ENCODE peak calls at places on chromosome 18, in eight cellular contexts. W is CD8-positive, alpha-beta T cell; K is gastrocnemius medialis; H is CD4-positive, alpha-beta T cell; F is uterus; S is heart right ventricle; D is psoas muscle; M is RWPE1. I is an unnamed sample.
A peak's percentile ranks its signal among the peaks of the same experiment; 100 is the strongest.

GRCh38 chr18:73707035-73707434 is 440.6 kb downstream of the FBXO15 start:
- DNase-seq in W (no peak), K (no peak), H (no peak), F (no peak), S (no peak), D (no peak), M (no peak), I (no peak)

GRCh38 chr18:38751897-38752296 is 1186.3 kb upstream of the CELF4 start:
- DNase-seq in W (no peak), K (no peak), H (no peak), F (no peak), S (no peak), D (no peak), M (no peak), I (no peak)

GRCh38 chr18:64398320-64398719 is 249.4 kb upstream of the LINC00305 start:
- DNase-seq in W (no peak), K (no peak), H (no peak), F (no peak), S (no peak), D (no peak), M (no peak), I (no peak)

GRCh38 chr18:62072370-62072769 is 114.5 kb downstream of the PIGN start:
- DNase-seq in W (no peak), K (no peak), H (no peak), F (no peak), S (no peak), D (no peak), M (no peak), I (no peak)

GRCh38 chr18:39667905-39668304 is 2102.3 kb upstream of the CELF4 start:
- DNase-seq in W (no peak), K (no peak), H (no peak), F (no peak), S (no peak), D (no peak), M (no peak), I (no peak)

GRCh38 chr18:3448845-3449701 is 899 bp upstream of the TGIF1 start:
- DNase-seq in W (peak; percentile 68), K (peak; percentile 96), H (peak; percentile 73), F (peak; percentile 77), S (peak; percentile 78), D (peak; percentile 95), M (peak; percentile 95), I (peak; percentile 90)

GRCh38 chr18:42069036-42069435 is 114.0 kb downstream of the PIK3C3 start:
- DNase-seq in W (no peak), K (no peak), H (no peak), F (no peak), S (no peak), D (no peak), M (peak; percentile 0), I (no peak)

GRCh38 chr18:36196239-36196995 is 9.1 kb downstream of the MOCOS start:
- DNase-seq in W (no peak), K (no peak), H (no peak), F (no peak), S (no peak), D (no peak), M (no peak), I (no peak)

GRCh38 chr18:77234504-77235365 is 14.9 kb upstream of the GALR1 start:
- DNase-seq in W (no peak), K (no peak), H (no peak), F (no peak), S (no peak), D (no peak), M (no peak), I (no peak)

GRCh38 chr18:45820144-45820745 is 5.2 kb upstream of the SIGLEC15 start:
- DNase-seq in W (no peak), K (no peak), H (no peak), F (no peak), S (no peak), D (no peak), M (no peak), I (no peak)

GRCh38 chr18:45026162-45026561 is 345.5 kb downstream of the SETBP1 start:
- DNase-seq in W (no peak), K (no peak), H (no peak), F (no peak), S (no peak), D (no peak), M (no peak), I (no peak)

GRCh38 chr18:28108801-28109200 is 68.1 kb downstream of the CDH2 start:
- DNase-seq in W (no peak), K (no peak), H (no peak), F (no peak), S (no peak), D (no peak), M (no peak), I (no peak)

GRCh38 chr18:40867452-40867851 is 1087.6 kb upstream of the PIK3C3 start:
- DNase-seq in W (no peak), K (no peak), H (no peak), F (no peak), S (no peak), D (no peak), M (peak; percentile 33), I (no peak)

GRCh38 chr18:27206411-27206810 is 21.3 kb upstream of the CHST9 start:
- DNase-seq in W (no peak), K (no peak), H (no peak), F (no peak), S (no peak), D (no peak), M (no peak), I (no peak)

GRCh38 chr18:48037481-48038271 is 107.2 kb upstream of the SMAD2 start:
- DNase-seq in W (no peak), K (no peak), H (no peak), F (no peak), S (peak; percentile 37), D (no peak), M (no peak), I (no peak)

GRCh38 chr18:66211693-66212195 is 392.1 kb downstream of the CDH19 start:
- DNase-seq in W (no peak), K (no peak), H (no peak), F (no peak), S (no peak), D (no peak), M (no peak), I (no peak)
- TF ChIP-seq CTCF in W (no peak), K (no peak), H (no peak), F (no peak), S (no peak), D (no peak), M (no peak), I (no peak)

DNA sequence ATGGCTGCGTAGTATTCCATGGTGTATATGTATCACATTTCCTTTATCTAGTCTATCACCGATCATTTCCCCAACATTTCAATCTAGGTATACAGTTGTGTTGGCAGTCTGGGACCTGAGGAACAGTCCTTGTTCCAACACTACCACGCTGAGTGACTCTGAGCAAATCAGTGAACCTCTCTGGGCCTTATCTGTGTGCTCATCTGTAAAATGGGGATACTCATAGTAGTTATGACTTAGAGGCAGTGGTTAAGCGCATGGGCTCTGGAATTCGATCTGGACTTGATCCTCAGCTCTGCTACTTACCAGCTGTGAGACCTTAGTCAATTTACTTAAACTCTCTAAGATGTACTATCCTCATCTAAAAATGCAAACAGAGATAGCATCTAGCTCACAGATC is 85.1 kb downstream of the BCL2 start:
- DNase-seq in W (no peak), K (no peak), H (no peak), F (no peak), S (no peak), D (no peak), M (no peak), I (no peak)
- H3K27ac ChIP-seq in W (no peak overlapping the region), K (no peak overlapping the region), H (peak overlapping the region; percentile 38), F (peak overlapping the region; percentile 27), S (no peak overlapping the region), D (no peak overlapping the region), M (no peak overlapping the region), I (no peak overlapping the region)

GRCh38 chr18:21910906-21911305 is 170.3 kb downstream of the MIB1 start:
- DNase-seq in W (no peak), K (no peak), H (no peak), F (no peak), S (no peak), D (no peak), M (no peak), I (no peak)

GRCh38 chr18:21911551-21911950 is 171.0 kb downstream of the MIB1 start:
- DNase-seq in W (no peak), K (no peak), H (no peak), F (no peak), S (no peak), D (no peak), M (no peak), I (no peak)

GRCh38 chr18:21914739-21915319 is 174.2 kb downstream of the MIB1 start:
- DNase-seq in W (no peak), K (no peak), H (no peak), F (no peak), S (peak; percentile 13), D (no peak), M (peak; percentile 30), I (no peak)

GRCh38 chr18:21915546-21915945 is 175.0 kb downstream of the MIB1 start:
- DNase-seq in W (no peak), K (no peak), H (no peak), F (no peak), S (no peak), D (no peak), M (no peak), I (no peak)

DNA sequence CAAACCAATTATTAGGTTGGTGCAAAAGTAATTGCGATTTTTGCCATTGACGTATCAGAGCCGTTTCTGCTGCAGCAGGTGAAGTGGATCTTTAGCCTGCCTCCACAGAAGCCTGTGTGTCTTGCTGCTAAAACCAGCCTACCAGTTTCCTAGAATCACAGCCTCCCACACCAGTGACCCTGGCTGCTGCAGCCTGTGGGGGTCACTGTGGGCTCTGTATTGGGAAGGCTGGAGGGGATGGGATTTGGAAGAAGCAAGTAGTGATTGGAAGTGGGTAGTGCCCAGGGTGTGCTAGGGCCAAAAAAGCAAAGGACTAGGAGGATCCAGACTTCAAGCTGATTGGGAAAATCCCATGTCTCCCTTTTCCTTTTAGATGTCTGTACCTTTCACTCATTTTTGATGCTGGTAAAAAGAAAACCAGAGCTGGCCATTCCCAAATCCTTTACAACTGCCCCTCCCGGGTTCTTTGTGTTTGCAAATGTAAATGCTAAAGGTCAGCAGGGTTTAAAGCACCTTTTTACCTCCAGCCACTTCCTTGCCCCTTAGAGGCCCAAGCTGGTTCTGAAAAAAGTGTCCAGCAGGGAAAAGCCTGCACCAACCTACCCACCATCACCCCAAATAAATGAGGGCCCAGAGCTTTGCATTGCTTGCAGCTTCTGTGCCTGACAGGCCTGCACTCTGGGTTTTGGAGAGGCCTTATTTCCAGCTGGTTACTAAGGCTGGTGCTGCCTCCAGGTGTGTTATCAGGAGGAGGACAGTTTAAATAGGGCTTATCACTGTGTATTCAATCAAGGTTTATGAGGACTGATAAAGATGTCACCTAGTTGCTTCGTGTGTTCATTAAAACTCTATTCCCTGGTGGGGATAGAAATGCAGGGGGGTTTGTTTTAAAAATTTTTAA is 172.0 kb downstream of the MIB1 start:
- DNase-seq in W (no peak), K (no peak), H (no peak), F (no peak), S (no peak), D (no peak), M (no peak), I (no peak)
- TF ChIP-seq CTCF in W (no peak), K (no peak), H (no peak), F (no peak), S (peak; percentile 29), D (no peak), M (no peak), I (no peak)

DNA sequence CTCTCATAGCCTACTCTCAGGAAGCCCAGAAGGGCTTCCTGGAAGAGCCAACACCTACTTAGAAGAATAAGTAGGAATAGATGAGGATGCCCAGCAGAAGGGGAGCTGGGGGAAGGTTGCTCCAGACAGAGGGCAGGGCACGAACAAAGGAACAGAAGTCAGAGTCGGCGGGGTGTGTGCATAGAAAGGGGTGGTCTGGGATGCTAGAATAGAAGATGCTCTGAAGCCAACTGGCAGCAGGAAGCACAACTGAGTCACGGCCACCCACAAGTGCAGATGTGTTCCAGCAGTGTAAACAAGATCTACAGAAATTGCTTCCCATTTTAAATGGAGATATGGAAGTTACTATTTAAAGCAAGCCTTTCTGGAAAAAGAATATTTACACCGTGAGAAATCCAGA is 131.0 kb downstream of the ZNF532 start:
- DNase-seq in W (no peak), K (no peak), H (no peak), F (no peak), S (no peak), D (no peak), M (no peak), I (no peak)
- H3K27ac ChIP-seq in W (no peak overlapping the region), K (peak overlapping the region; percentile 90), H (no peak overlapping the region), F (no peak overlapping the region), S (no peak overlapping the region), D (peak overlapping the region; percentile 90), M (no peak overlapping the region), I (no peak overlapping the region)

I was measured in tibial nerve.